ENCODE peak calls at places on chromosomes 4 and X, in eight cellular contexts. One of them, this sample, is unnamed.

GRCh38 chr4:52263612-52264011 is 212.5 kb downstream of the SPATA18 start:
- DNase-seq in GM10248: no peak
- DNase-seq in sigmoid colon: no peak
- DNase-seq in HFFc6: no peak
- DNase-seq in fibroblast of mammary gland: no peak
- DNase-seq in AG09319: no peak
- DNase-seq in uterus: no peak
- DNase-seq in GM13977: no peak
- DNase-seq in this sample: no peak

GRCh38 chr4:8391071-8391470 is 49.5 kb downstream of the ACOX3 start:
- DNase-seq in AG09319: no peak
- DNase-seq in GM10248: no peak
- DNase-seq in uterus: no peak
- DNase-seq in HFFc6: no peak
- DNase-seq in fibroblast of mammary gland: no peak
- DNase-seq in sigmoid colon: no peak
- DNase-seq in GM13977: no peak
- DNase-seq in this sample: no peak

GRCh38 chrX:88828011-88828410 is 81.0 kb downstream of the CPXCR1 start:
- DNase-seq in GM10248: no peak
- DNase-seq in fibroblast of mammary gland: no peak
- DNase-seq in HFFc6: no peak
- DNase-seq in AG09319: no peak
- DNase-seq in uterus: no peak
- DNase-seq in GM13977: no peak
- DNase-seq in sigmoid colon: no peak
- DNase-seq in this sample: no peak

GRCh38 chr4:87009095-87009648 is 74.4 kb downstream of the AFF1 start:
- DNase-seq in GM10248: no peak
- DNase-seq in sigmoid colon: no peak
- DNase-seq in fibroblast of mammary gland: no peak
- DNase-seq in uterus: no peak
- DNase-seq in GM13977: no peak
- DNase-seq in HFFc6: no peak
- DNase-seq in AG09319: no peak
- DNase-seq in this sample: no peak

GRCh38 chr4:76153356-76153755 is 5.2 kb upstream of the NUP54 start:
- DNase-seq in fibroblast of mammary gland: no peak
- DNase-seq in GM13977: no peak
- DNase-seq in GM10248: no peak
- DNase-seq in uterus: no peak
- DNase-seq in HFFc6: no peak
- DNase-seq in AG09319: no peak
- DNase-seq in sigmoid colon: no peak
- DNase-seq in this sample: no peak

GRCh38 chr4:7879127-7879526 is 60.5 kb downstream of the AFAP1 start:
- DNase-seq in GM10248: no peak
- DNase-seq in GM13977: no peak
- DNase-seq in HFFc6: no peak
- DNase-seq in AG09319: no peak
- DNase-seq in fibroblast of mammary gland: no peak
- DNase-seq in sigmoid colon: peak
- DNase-seq in uterus: no peak
- DNase-seq in this sample: no peak

GRCh38 chr4:75919914-75920313 is 17.7 kb upstream of the PPEF2 start:
- DNase-seq in sigmoid colon: no peak
- DNase-seq in fibroblast of mammary gland: peak
- DNase-seq in GM13977: no peak
- DNase-seq in GM10248: no peak
- DNase-seq in AG09319: no peak
- DNase-seq in HFFc6: no peak
- DNase-seq in uterus: no peak
- DNase-seq in this sample: no peak

GRCh38 chrX:23513121-23513520 is 154.2 kb upstream of the PRDX4 start:
- DNase-seq in uterus: no peak
- DNase-seq in fibroblast of mammary gland: no peak
- DNase-seq in HFFc6: no peak
- DNase-seq in GM10248: no peak
- DNase-seq in sigmoid colon: no peak
- DNase-seq in GM13977: no peak
- DNase-seq in AG09319: no peak
- DNase-seq in this sample: no peak

GRCh38 chr4:143186634-143187033 is 1.9 kb downstream of the USP38 start:
- DNase-seq in GM10248: no peak
- DNase-seq in sigmoid colon: no peak
- DNase-seq in fibroblast of mammary gland: peak
- DNase-seq in GM13977: no peak
- DNase-seq in HFFc6: no peak
- DNase-seq in uterus: no peak
- DNase-seq in AG09319: no peak
- DNase-seq in this sample: no peak

GRCh38 chr4:79082988-79083387 is 143.8 kb upstream of the PAQR3 start:
- DNase-seq in AG09319: no peak
- DNase-seq in GM13977: no peak
- DNase-seq in uterus: no peak
- DNase-seq in fibroblast of mammary gland: no peak
- DNase-seq in GM10248: no peak
- DNase-seq in sigmoid colon: no peak
- DNase-seq in HFFc6: no peak
- DNase-seq in this sample: no peak

DNA sequence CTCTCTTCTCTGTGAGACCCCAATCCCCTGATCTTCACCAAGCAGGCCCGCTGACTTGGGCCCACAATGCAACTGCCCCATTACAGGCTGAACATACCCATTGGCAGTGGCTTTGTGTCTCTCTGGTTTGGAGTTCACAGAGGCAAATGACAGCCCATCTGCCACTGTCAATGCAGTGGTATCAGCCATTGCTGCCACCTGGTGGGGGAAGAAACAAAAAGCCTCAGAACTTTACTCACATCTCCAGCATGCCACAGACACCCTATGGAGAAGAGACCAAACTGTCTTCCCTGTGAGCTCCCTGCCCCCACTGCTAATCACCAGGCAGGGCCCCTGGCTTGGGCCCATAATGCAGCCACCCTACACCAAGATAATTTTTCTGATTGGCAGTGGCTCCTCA is 729.3 kb upstream of the ACTRT1 start:
- DNase-seq in fibroblast of mammary gland: no peak
- DNase-seq in HFFc6: no peak
- DNase-seq in AG09319: no peak
- DNase-seq in sigmoid colon: no peak
- DNase-seq in GM13977: peak
- DNase-seq in GM10248: peak
- DNase-seq in uterus: no peak
- DNase-seq in this sample: no peak
- TF ChIP-seq CTCF in fibroblast of mammary gland: no peak
- TF ChIP-seq CTCF in HFFc6: no peak
- TF ChIP-seq CTCF in AG09319: no peak
- TF ChIP-seq CTCF in sigmoid colon: no peak
- TF ChIP-seq CTCF in GM13977: peak
- TF ChIP-seq CTCF in GM10248: peak
- TF ChIP-seq CTCF in uterus: no peak
- TF ChIP-seq CTCF in this sample: no peak

GRCh38 chrX:12975999-12976558 is 1.2 kb downstream of the TMSB4X start:
- DNase-seq in AG09319: no peak
- DNase-seq in GM10248: peak
- DNase-seq in sigmoid colon: no peak
- DNase-seq in HFFc6: no peak
- DNase-seq in fibroblast of mammary gland: no peak
- DNase-seq in GM13977: no peak
- DNase-seq in uterus: peak
- DNase-seq in this sample: peak

GRCh38 chrX:12974217-12974796 is 603 bp upstream of the TMSB4X start:
- DNase-seq in GM13977: no peak
- DNase-seq in GM10248: peak
- DNase-seq in AG09319: no peak
- DNase-seq in uterus: peak
- DNase-seq in HFFc6: peak
- DNase-seq in fibroblast of mammary gland: peak
- DNase-seq in sigmoid colon: peak
- DNase-seq in this sample: peak

GRCh38 chrX:12975670-12975965 is 708 bp downstream of the TMSB4X start:
- DNase-seq in GM13977: no peak
- DNase-seq in uterus: no peak
- DNase-seq in sigmoid colon: no peak
- DNase-seq in fibroblast of mammary gland: no peak
- DNase-seq in GM10248: peak
- DNase-seq in AG09319: no peak
- DNase-seq in HFFc6: no peak
- DNase-seq in this sample: peak

GRCh38 chrX:12973561-12974216 is 1.2 kb upstream of the TMSB4X start:
- DNase-seq in uterus: peak
- DNase-seq in sigmoid colon: no peak
- DNase-seq in GM10248: peak
- DNase-seq in AG09319: no peak
- DNase-seq in GM13977: no peak
- DNase-seq in fibroblast of mammary gland: no peak
- DNase-seq in HFFc6: no peak
- DNase-seq in this sample: peak

GRCh38 chrX:12974797-12975669 is at the start of gene TMSB4X:
- DNase-seq in fibroblast of mammary gland: peak
- DNase-seq in uterus: peak
- DNase-seq in HFFc6: peak
- DNase-seq in AG09319: peak
- DNase-seq in GM10248: peak
- DNase-seq in GM13977: peak
- DNase-seq in sigmoid colon: peak
- DNase-seq in this sample: peak
- TF ChIP-seq CTCF in fibroblast of mammary gland: no peak
- TF ChIP-seq CTCF in uterus: no peak
- TF ChIP-seq CTCF in HFFc6: no peak
- TF ChIP-seq CTCF in AG09319: no peak
- TF ChIP-seq CTCF in GM10248: no peak
- TF ChIP-seq CTCF in GM13977: no peak
- TF ChIP-seq CTCF in sigmoid colon: no peak
- TF ChIP-seq CTCF in this sample: no peak

GRCh38 chr4:46270986-46271596 is 118.8 kb downstream of the GABRA2 start:
- DNase-seq in sigmoid colon: no peak
- DNase-seq in GM13977: no peak
- DNase-seq in uterus: no peak
- DNase-seq in GM10248: peak
- DNase-seq in HFFc6: peak
- DNase-seq in AG09319: no peak
- DNase-seq in fibroblast of mammary gland: peak
- DNase-seq in this sample: no peak

GRCh38 chr4:46277165-46277951 is 112.6 kb downstream of the GABRA2 start:
- DNase-seq in AG09319: no peak
- DNase-seq in HFFc6: no peak
- DNase-seq in uterus: no peak
- DNase-seq in sigmoid colon: no peak
- DNase-seq in fibroblast of mammary gland: no peak
- DNase-seq in GM10248: no peak
- DNase-seq in GM13977: no peak
- DNase-seq in this sample: no peak

GRCh38 chr4:46274717-46275116 is 115.2 kb downstream of the GABRA2 start:
- DNase-seq in fibroblast of mammary gland: peak
- DNase-seq in AG09319: no peak
- DNase-seq in GM13977: no peak
- DNase-seq in sigmoid colon: no peak
- DNase-seq in uterus: no peak
- DNase-seq in HFFc6: no peak
- DNase-seq in GM10248: no peak
- DNase-seq in this sample: no peak
- TF ChIP-seq CTCF in fibroblast of mammary gland: peak
- TF ChIP-seq CTCF in AG09319: no peak
- TF ChIP-seq CTCF in GM13977: peak
- TF ChIP-seq CTCF in sigmoid colon: no peak
- TF ChIP-seq CTCF in uterus: no peak
- TF ChIP-seq CTCF in HFFc6: peak
- TF ChIP-seq CTCF in GM10248: peak
- TF ChIP-seq CTCF in this sample: no peak

DNA sequence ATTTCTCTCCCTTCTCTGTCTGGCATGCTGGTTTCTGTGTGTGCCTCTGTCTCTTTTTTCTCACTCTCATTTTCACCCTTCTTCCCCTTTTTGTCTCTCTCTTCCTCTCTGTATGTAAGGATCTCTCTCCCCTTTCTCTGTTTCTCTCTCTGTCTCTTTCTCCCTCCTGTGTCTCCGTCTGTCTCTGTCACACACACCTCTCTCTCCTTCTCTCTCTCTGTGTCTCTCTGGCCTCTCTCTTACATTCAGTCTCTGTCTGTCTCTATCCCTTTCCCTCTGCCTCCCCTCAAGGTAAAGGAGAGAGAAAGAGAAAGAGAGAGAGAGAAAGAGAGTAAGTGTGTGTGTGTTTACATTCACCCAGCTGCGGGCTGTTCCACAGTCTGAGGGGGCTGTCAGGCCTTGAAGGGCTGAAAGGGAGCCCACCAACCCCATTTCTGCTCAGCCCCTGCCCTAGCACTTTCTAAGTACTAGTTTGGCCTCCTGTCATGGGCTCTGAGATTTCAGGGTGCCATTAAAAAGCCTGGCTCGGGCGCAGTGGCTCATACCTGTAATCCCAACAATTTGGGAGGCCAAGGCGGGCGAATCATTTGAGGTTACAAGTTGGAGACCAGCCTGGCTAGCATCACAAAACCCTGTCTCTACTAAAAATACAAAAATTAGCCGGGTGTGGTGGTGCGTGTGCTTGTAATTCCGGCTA is 9.6 kb upstream of the TSPYL2 start:
- DNase-seq in fibroblast of mammary gland: no peak
- DNase-seq in AG09319: no peak
- DNase-seq in GM10248: no peak
- DNase-seq in uterus: no peak
- DNase-seq in GM13977: no peak
- DNase-seq in HFFc6: no peak
- DNase-seq in sigmoid colon: no peak
- DNase-seq in this sample: peak
- TF ChIP-seq CTCF in fibroblast of mammary gland: no peak
- TF ChIP-seq CTCF in AG09319: no peak
- TF ChIP-seq CTCF in GM10248: no peak
- TF ChIP-seq CTCF in uterus: no peak
- TF ChIP-seq CTCF in GM13977: no peak
- TF ChIP-seq CTCF in HFFc6: no peak
- TF ChIP-seq CTCF in sigmoid colon: no peak
- TF ChIP-seq CTCF in this sample: no peak

GRCh38 chrX:10186355-10186754 is 29.6 kb downstream of the CLCN4 start:
- DNase-seq in fibroblast of mammary gland: no peak
- DNase-seq in GM10248: no peak
- DNase-seq in AG09319: no peak
- DNase-seq in HFFc6: no peak
- DNase-seq in uterus: no peak
- DNase-seq in sigmoid colon: no peak
- DNase-seq in GM13977: no peak
- DNase-seq in this sample: no peak

GRCh38 chrX:10193587-10193986 is 36.8 kb downstream of the CLCN4 start:
- DNase-seq in uterus: no peak
- DNase-seq in fibroblast of mammary gland: no peak
- DNase-seq in AG09319: no peak
- DNase-seq in HFFc6: no peak
- DNase-seq in GM10248: no peak
- DNase-seq in GM13977: no peak
- DNase-seq in sigmoid colon: no peak
- DNase-seq in this sample: no peak

GRCh38 chrX:10189317-10190268 is 32.8 kb downstream of the CLCN4 start:
- DNase-seq in AG09319: no peak
- DNase-seq in GM13977: peak
- DNase-seq in GM10248: peak
- DNase-seq in uterus: peak
- DNase-seq in sigmoid colon: peak
- DNase-seq in HFFc6: peak
- DNase-seq in fibroblast of mammary gland: peak
- DNase-seq in this sample: peak

GRCh38 chrX:10187421-10187820 is 30.6 kb downstream of the CLCN4 start:
- DNase-seq in HFFc6: no peak
- DNase-seq in GM13977: no peak
- DNase-seq in sigmoid colon: no peak
- DNase-seq in AG09319: no peak
- DNase-seq in GM10248: no peak
- DNase-seq in fibroblast of mammary gland: no peak
- DNase-seq in uterus: no peak
- DNase-seq in this sample: no peak

GRCh38 chrX:10190367-10190766 is 33.6 kb downstream of the CLCN4 start:
- DNase-seq in HFFc6: peak
- DNase-seq in AG09319: peak
- DNase-seq in uterus: peak
- DNase-seq in fibroblast of mammary gland: peak
- DNase-seq in sigmoid colon: no peak
- DNase-seq in GM13977: peak
- DNase-seq in GM10248: peak
- DNase-seq in this sample: no peak
- TF ChIP-seq CTCF in HFFc6: peak
- TF ChIP-seq CTCF in AG09319: peak
- TF ChIP-seq CTCF in uterus: peak
- TF ChIP-seq CTCF in fibroblast of mammary gland: peak
- TF ChIP-seq CTCF in sigmoid colon: peak
- TF ChIP-seq CTCF in GM13977: peak
- TF ChIP-seq CTCF in GM10248: peak
- TF ChIP-seq CTCF in this sample: peak

This sample was measured in spleen.